ENCODE peak calls at places on chromosomes 1 and 21, in nine cellular contexts. One of them, this sample, is unnamed.

GRCh38 chr1:3556336-3556735 is 55.0 kb downstream of the MEGF6 start:
- DNase-seq in stimulated activated CD8-positive, alpha-beta memory T cell treated with anti-CD3 and anti-CD28 coated beads, Interleukin-2, amount 100 ng/mL, for 48 hours: no peak
- DNase-seq in neural crest cell: no peak
- DNase-seq in upper lobe of right lung: no peak
- DNase-seq in head of caudate nucleus: peak; percentile 38
- DNase-seq in coronary artery: no peak
- DNase-seq in stimulated activated naive CD8-positive, alpha-beta T cell treated with anti-CD3 and anti-CD28 coated beads, Interleukin-15, Interleukin-2, amounts not matched to agents 100 U/mL and 50 U/mL, for 24 hours: no peak
- DNase-seq in HT1080: no peak
- DNase-seq in lung: no peak
- DNase-seq in this sample: no peak

GRCh38 chr1:73943270-73943669 is 254.7 kb downstream of the LRRIQ3 start:
- DNase-seq in stimulated activated CD8-positive, alpha-beta memory T cell treated with anti-CD3 and anti-CD28 coated beads, Interleukin-2, amount 100 ng/mL, for 48 hours: no peak
- DNase-seq in neural crest cell: no peak
- DNase-seq in upper lobe of right lung: no peak
- DNase-seq in head of caudate nucleus: no peak
- DNase-seq in coronary artery: no peak
- DNase-seq in stimulated activated naive CD8-positive, alpha-beta T cell treated with anti-CD3 and anti-CD28 coated beads, Interleukin-15, Interleukin-2, amounts not matched to agents 100 U/mL and 50 U/mL, for 24 hours: no peak
- DNase-seq in HT1080: no peak
- DNase-seq in lung: no peak
- DNase-seq in this sample: no peak

GRCh38 chr1:56336972-56337371 is 242.4 kb downstream of the PLPP3 start:
- DNase-seq in stimulated activated CD8-positive, alpha-beta memory T cell treated with anti-CD3 and anti-CD28 coated beads, Interleukin-2, amount 100 ng/mL, for 48 hours: no peak
- DNase-seq in neural crest cell: no peak
- DNase-seq in upper lobe of right lung: no peak
- DNase-seq in head of caudate nucleus: no peak
- DNase-seq in coronary artery: no peak
- DNase-seq in stimulated activated naive CD8-positive, alpha-beta T cell treated with anti-CD3 and anti-CD28 coated beads, Interleukin-15, Interleukin-2, amounts not matched to agents 100 U/mL and 50 U/mL, for 24 hours: no peak
- DNase-seq in HT1080: no peak
- DNase-seq in lung: no peak
- DNase-seq in this sample: no peak

GRCh38 chr1:167634435-167634834 is 4.4 kb downstream of the RCSD1 start:
- DNase-seq in stimulated activated CD8-positive, alpha-beta memory T cell treated with anti-CD3 and anti-CD28 coated beads, Interleukin-2, amount 100 ng/mL, for 48 hours: no peak
- DNase-seq in neural crest cell: no peak
- DNase-seq in upper lobe of right lung: no peak
- DNase-seq in head of caudate nucleus: no peak
- DNase-seq in coronary artery: no peak
- DNase-seq in stimulated activated naive CD8-positive, alpha-beta T cell treated with anti-CD3 and anti-CD28 coated beads, Interleukin-15, Interleukin-2, amounts not matched to agents 100 U/mL and 50 U/mL, for 24 hours: no peak
- DNase-seq in HT1080: no peak
- DNase-seq in lung: no peak
- DNase-seq in this sample: no peak

GRCh38 chr1:31871703-31872102 is 55.9 kb upstream of the SPOCD1 start:
- DNase-seq in stimulated activated CD8-positive, alpha-beta memory T cell treated with anti-CD3 and anti-CD28 coated beads, Interleukin-2, amount 100 ng/mL, for 48 hours: no peak
- DNase-seq in neural crest cell: no peak
- DNase-seq in upper lobe of right lung: no peak
- DNase-seq in head of caudate nucleus: no peak
- DNase-seq in coronary artery: no peak
- DNase-seq in stimulated activated naive CD8-positive, alpha-beta T cell treated with anti-CD3 and anti-CD28 coated beads, Interleukin-15, Interleukin-2, amounts not matched to agents 100 U/mL and 50 U/mL, for 24 hours: no peak
- DNase-seq in HT1080: no peak
- DNase-seq in lung: no peak
- DNase-seq in this sample: no peak

GRCh38 chr21:43984905-43985689 is 27.0 kb upstream of the TRAPPC10 start:
- DNase-seq in stimulated activated CD8-positive, alpha-beta memory T cell treated with anti-CD3 and anti-CD28 coated beads, Interleukin-2, amount 100 ng/mL, for 48 hours: no peak
- DNase-seq in neural crest cell: no peak
- DNase-seq in upper lobe of right lung: no peak
- DNase-seq in head of caudate nucleus: no peak
- DNase-seq in coronary artery: no peak
- DNase-seq in stimulated activated naive CD8-positive, alpha-beta T cell treated with anti-CD3 and anti-CD28 coated beads, Interleukin-15, Interleukin-2, amounts not matched to agents 100 U/mL and 50 U/mL, for 24 hours: no peak
- DNase-seq in HT1080: no peak
- DNase-seq in lung: no peak
- DNase-seq in this sample: no peak

GRCh38 chr1:234154320-234155251 is 218.7 kb upstream of the COA6 start:
- DNase-seq in stimulated activated CD8-positive, alpha-beta memory T cell treated with anti-CD3 and anti-CD28 coated beads, Interleukin-2, amount 100 ng/mL, for 48 hours: no peak
- DNase-seq in neural crest cell: peak; percentile 14
- DNase-seq in upper lobe of right lung: no peak
- DNase-seq in head of caudate nucleus: no peak
- DNase-seq in coronary artery: no peak
- DNase-seq in stimulated activated naive CD8-positive, alpha-beta T cell treated with anti-CD3 and anti-CD28 coated beads, Interleukin-15, Interleukin-2, amounts not matched to agents 100 U/mL and 50 U/mL, for 24 hours: no peak
- DNase-seq in HT1080: peak; percentile 73
- DNase-seq in lung: no peak
- DNase-seq in this sample: peak; percentile 58

GRCh38 chr1:179077396-179077795 is 4.5 kb upstream of the TOR3A start:
- DNase-seq in stimulated activated CD8-positive, alpha-beta memory T cell treated with anti-CD3 and anti-CD28 coated beads, Interleukin-2, amount 100 ng/mL, for 48 hours: no peak
- DNase-seq in neural crest cell: no peak
- DNase-seq in upper lobe of right lung: no peak
- DNase-seq in head of caudate nucleus: no peak
- DNase-seq in coronary artery: no peak
- DNase-seq in stimulated activated naive CD8-positive, alpha-beta T cell treated with anti-CD3 and anti-CD28 coated beads, Interleukin-15, Interleukin-2, amounts not matched to agents 100 U/mL and 50 U/mL, for 24 hours: no peak
- DNase-seq in HT1080: no peak
- DNase-seq in lung: no peak
- DNase-seq in this sample: no peak

GRCh38 chr1:24773618-24774017 is 28.4 kb downstream of the CLIC4 start:
- DNase-seq in stimulated activated CD8-positive, alpha-beta memory T cell treated with anti-CD3 and anti-CD28 coated beads, Interleukin-2, amount 100 ng/mL, for 48 hours: no peak
- DNase-seq in neural crest cell: no peak
- DNase-seq in upper lobe of right lung: no peak
- DNase-seq in head of caudate nucleus: no peak
- DNase-seq in coronary artery: no peak
- DNase-seq in stimulated activated naive CD8-positive, alpha-beta T cell treated with anti-CD3 and anti-CD28 coated beads, Interleukin-15, Interleukin-2, amounts not matched to agents 100 U/mL and 50 U/mL, for 24 hours: no peak
- DNase-seq in HT1080: no peak
- DNase-seq in lung: no peak
- DNase-seq in this sample: no peak

GRCh38 chr1:156284112-156284511 is at the start of gene TMEM79:
- DNase-seq in stimulated activated CD8-positive, alpha-beta memory T cell treated with anti-CD3 and anti-CD28 coated beads, Interleukin-2, amount 100 ng/mL, for 48 hours: no peak
- DNase-seq in neural crest cell: no peak
- DNase-seq in upper lobe of right lung: no peak
- DNase-seq in head of caudate nucleus: no peak
- DNase-seq in coronary artery: no peak
- DNase-seq in stimulated activated naive CD8-positive, alpha-beta T cell treated with anti-CD3 and anti-CD28 coated beads, Interleukin-15, Interleukin-2, amounts not matched to agents 100 U/mL and 50 U/mL, for 24 hours: no peak
- DNase-seq in HT1080: no peak
- DNase-seq in lung: no peak
- DNase-seq in this sample: no peak

GRCh38 chr1:125085720-125086591 is 3901.2 kb downstream of the SRGAP2C start:
- DNase-seq in stimulated activated CD8-positive, alpha-beta memory T cell treated with anti-CD3 and anti-CD28 coated beads, Interleukin-2, amount 100 ng/mL, for 48 hours: no peak
- DNase-seq in neural crest cell: no peak
- DNase-seq in upper lobe of right lung: no peak
- DNase-seq in head of caudate nucleus: no peak
- DNase-seq in coronary artery: no peak
- DNase-seq in stimulated activated naive CD8-positive, alpha-beta T cell treated with anti-CD3 and anti-CD28 coated beads, Interleukin-15, Interleukin-2, amounts not matched to agents 100 U/mL and 50 U/mL, for 24 hours: no peak
- DNase-seq in HT1080: no peak
- DNase-seq in lung: no peak
- DNase-seq in this sample: no peak

GRCh38 chr1:227437495-227438008 is 119.3 kb upstream of the CDC42BPA start:
- DNase-seq in stimulated activated CD8-positive, alpha-beta memory T cell treated with anti-CD3 and anti-CD28 coated beads, Interleukin-2, amount 100 ng/mL, for 48 hours: no peak
- DNase-seq in neural crest cell: no peak
- DNase-seq in upper lobe of right lung: no peak
- DNase-seq in head of caudate nucleus: no peak
- DNase-seq in coronary artery: no peak
- DNase-seq in stimulated activated naive CD8-positive, alpha-beta T cell treated with anti-CD3 and anti-CD28 coated beads, Interleukin-15, Interleukin-2, amounts not matched to agents 100 U/mL and 50 U/mL, for 24 hours: no peak
- DNase-seq in HT1080: peak; percentile 70
- DNase-seq in lung: no peak
- DNase-seq in this sample: peak; percentile 71

GRCh38 chr1:1547011-1547410 is 6.6 kb upstream of the TMEM240 start:
- DNase-seq in stimulated activated CD8-positive, alpha-beta memory T cell treated with anti-CD3 and anti-CD28 coated beads, Interleukin-2, amount 100 ng/mL, for 48 hours: no peak
- DNase-seq in neural crest cell: no peak
- DNase-seq in upper lobe of right lung: no peak
- DNase-seq in head of caudate nucleus: no peak
- DNase-seq in coronary artery: no peak
- DNase-seq in stimulated activated naive CD8-positive, alpha-beta T cell treated with anti-CD3 and anti-CD28 coated beads, Interleukin-15, Interleukin-2, amounts not matched to agents 100 U/mL and 50 U/mL, for 24 hours: no peak
- DNase-seq in HT1080: no peak
- DNase-seq in lung: no peak
- DNase-seq in this sample: no peak

GRCh38 chr1:232780354-232780753 is 24.9 kb upstream of the MAP10 start:
- DNase-seq in stimulated activated CD8-positive, alpha-beta memory T cell treated with anti-CD3 and anti-CD28 coated beads, Interleukin-2, amount 100 ng/mL, for 48 hours: no peak
- DNase-seq in neural crest cell: no peak
- DNase-seq in upper lobe of right lung: no peak
- DNase-seq in head of caudate nucleus: no peak
- DNase-seq in coronary artery: no peak
- DNase-seq in stimulated activated naive CD8-positive, alpha-beta T cell treated with anti-CD3 and anti-CD28 coated beads, Interleukin-15, Interleukin-2, amounts not matched to agents 100 U/mL and 50 U/mL, for 24 hours: no peak
- DNase-seq in HT1080: no peak
- DNase-seq in lung: no peak
- DNase-seq in this sample: no peak

GRCh38 chr1:151581946-151582345 is 29.9 kb upstream of the SNX27 start:
- DNase-seq in stimulated activated CD8-positive, alpha-beta memory T cell treated with anti-CD3 and anti-CD28 coated beads, Interleukin-2, amount 100 ng/mL, for 48 hours: no peak
- DNase-seq in neural crest cell: no peak
- DNase-seq in upper lobe of right lung: no peak
- DNase-seq in head of caudate nucleus: no peak
- DNase-seq in coronary artery: no peak
- DNase-seq in stimulated activated naive CD8-positive, alpha-beta T cell treated with anti-CD3 and anti-CD28 coated beads, Interleukin-15, Interleukin-2, amounts not matched to agents 100 U/mL and 50 U/mL, for 24 hours: no peak
- DNase-seq in HT1080: no peak
- DNase-seq in lung: no peak
- DNase-seq in this sample: no peak

GRCh38 chr1:224211262-224211962 is 28.4 kb downstream of the DEGS1 start:
- DNase-seq in stimulated activated CD8-positive, alpha-beta memory T cell treated with anti-CD3 and anti-CD28 coated beads, Interleukin-2, amount 100 ng/mL, for 48 hours: no peak
- DNase-seq in neural crest cell: no peak
- DNase-seq in upper lobe of right lung: no peak
- DNase-seq in head of caudate nucleus: no peak
- DNase-seq in coronary artery: no peak
- DNase-seq in stimulated activated naive CD8-positive, alpha-beta T cell treated with anti-CD3 and anti-CD28 coated beads, Interleukin-15, Interleukin-2, amounts not matched to agents 100 U/mL and 50 U/mL, for 24 hours: no peak
- DNase-seq in HT1080: peak; percentile 41
- DNase-seq in lung: no peak
- DNase-seq in this sample: peak; percentile 38

GRCh38 chr1:53899206-53899628 is 5.2 kb downstream of the DIO1 start:
- DNase-seq in stimulated activated CD8-positive, alpha-beta memory T cell treated with anti-CD3 and anti-CD28 coated beads, Interleukin-2, amount 100 ng/mL, for 48 hours: no peak
- DNase-seq in neural crest cell: no peak
- DNase-seq in upper lobe of right lung: no peak
- DNase-seq in head of caudate nucleus: no peak
- DNase-seq in coronary artery: no peak
- DNase-seq in stimulated activated naive CD8-positive, alpha-beta T cell treated with anti-CD3 and anti-CD28 coated beads, Interleukin-15, Interleukin-2, amounts not matched to agents 100 U/mL and 50 U/mL, for 24 hours: no peak
- DNase-seq in HT1080: no peak
- DNase-seq in lung: no peak
- DNase-seq in this sample: no peak

GRCh38 chr1:153882296-153882912 is 40.4 kb downstream of the GATAD2B start:
- DNase-seq in stimulated activated CD8-positive, alpha-beta memory T cell treated with anti-CD3 and anti-CD28 coated beads, Interleukin-2, amount 100 ng/mL, for 48 hours: no peak
- DNase-seq in neural crest cell: no peak
- DNase-seq in upper lobe of right lung: no peak
- DNase-seq in head of caudate nucleus: no peak
- DNase-seq in coronary artery: no peak
- DNase-seq in stimulated activated naive CD8-positive, alpha-beta T cell treated with anti-CD3 and anti-CD28 coated beads, Interleukin-15, Interleukin-2, amounts not matched to agents 100 U/mL and 50 U/mL, for 24 hours: no peak
- DNase-seq in HT1080: no peak
- DNase-seq in lung: no peak
- DNase-seq in this sample: no peak

GRCh38 chr1:171420810-171421209 is 64.5 kb upstream of the PRRC2C start:
- DNase-seq in stimulated activated CD8-positive, alpha-beta memory T cell treated with anti-CD3 and anti-CD28 coated beads, Interleukin-2, amount 100 ng/mL, for 48 hours: no peak
- DNase-seq in neural crest cell: no peak
- DNase-seq in upper lobe of right lung: no peak
- DNase-seq in head of caudate nucleus: no peak
- DNase-seq in coronary artery: no peak
- DNase-seq in stimulated activated naive CD8-positive, alpha-beta T cell treated with anti-CD3 and anti-CD28 coated beads, Interleukin-15, Interleukin-2, amounts not matched to agents 100 U/mL and 50 U/mL, for 24 hours: no peak
- DNase-seq in HT1080: no peak
- DNase-seq in lung: no peak
- DNase-seq in this sample: no peak

GRCh38 chr1:220271706-220272046 is 577 bp downstream of the RAB3GAP2 start:
- DNase-seq in stimulated activated CD8-positive, alpha-beta memory T cell treated with anti-CD3 and anti-CD28 coated beads, Interleukin-2, amount 100 ng/mL, for 48 hours: no peak
- DNase-seq in neural crest cell: no peak
- DNase-seq in upper lobe of right lung: no peak
- DNase-seq in head of caudate nucleus: no peak
- DNase-seq in coronary artery: no peak
- DNase-seq in stimulated activated naive CD8-positive, alpha-beta T cell treated with anti-CD3 and anti-CD28 coated beads, Interleukin-15, Interleukin-2, amounts not matched to agents 100 U/mL and 50 U/mL, for 24 hours: peak; percentile 21
- DNase-seq in HT1080: peak; percentile 5
- DNase-seq in lung: no peak
- DNase-seq in this sample: peak; percentile 33

GRCh38 chr21:43021191-43021590 is 46.8 kb downstream of the PKNOX1 start:
- DNase-seq in stimulated activated CD8-positive, alpha-beta memory T cell treated with anti-CD3 and anti-CD28 coated beads, Interleukin-2, amount 100 ng/mL, for 48 hours: no peak
- DNase-seq in neural crest cell: no peak
- DNase-seq in upper lobe of right lung: peak; percentile 31
- DNase-seq in head of caudate nucleus: no peak
- DNase-seq in coronary artery: no peak
- DNase-seq in stimulated activated naive CD8-positive, alpha-beta T cell treated with anti-CD3 and anti-CD28 coated beads, Interleukin-15, Interleukin-2, amounts not matched to agents 100 U/mL and 50 U/mL, for 24 hours: no peak
- DNase-seq in HT1080: no peak
- DNase-seq in lung: no peak
- DNase-seq in this sample: no peak

GRCh38 chr1:41322835-41323234 is 38.4 kb upstream of the FOXO6 start:
- DNase-seq in stimulated activated CD8-positive, alpha-beta memory T cell treated with anti-CD3 and anti-CD28 coated beads, Interleukin-2, amount 100 ng/mL, for 48 hours: no peak
- DNase-seq in neural crest cell: no peak
- DNase-seq in upper lobe of right lung: no peak
- DNase-seq in head of caudate nucleus: peak; percentile 45
- DNase-seq in coronary artery: no peak
- DNase-seq in stimulated activated naive CD8-positive, alpha-beta T cell treated with anti-CD3 and anti-CD28 coated beads, Interleukin-15, Interleukin-2, amounts not matched to agents 100 U/mL and 50 U/mL, for 24 hours: peak; percentile 49
- DNase-seq in HT1080: peak; percentile 61
- DNase-seq in lung: peak; percentile 25
- DNase-seq in this sample: no peak

GRCh38 chr1:8782955-8783354 is 34.5 kb downstream of the RERE start:
- DNase-seq in stimulated activated CD8-positive, alpha-beta memory T cell treated with anti-CD3 and anti-CD28 coated beads, Interleukin-2, amount 100 ng/mL, for 48 hours: no peak
- DNase-seq in neural crest cell: no peak
- DNase-seq in upper lobe of right lung: no peak
- DNase-seq in head of caudate nucleus: no peak
- DNase-seq in coronary artery: no peak
- DNase-seq in stimulated activated naive CD8-positive, alpha-beta T cell treated with anti-CD3 and anti-CD28 coated beads, Interleukin-15, Interleukin-2, amounts not matched to agents 100 U/mL and 50 U/mL, for 24 hours: no peak
- DNase-seq in HT1080: no peak
- DNase-seq in lung: no peak
- DNase-seq in this sample: no peak

GRCh38 chr1:234262754-234263105 is 110.5 kb upstream of the COA6 start:
- DNase-seq in stimulated activated CD8-positive, alpha-beta memory T cell treated with anti-CD3 and anti-CD28 coated beads, Interleukin-2, amount 100 ng/mL, for 48 hours: no peak
- DNase-seq in neural crest cell: no peak
- DNase-seq in upper lobe of right lung: no peak
- DNase-seq in head of caudate nucleus: no peak
- DNase-seq in coronary artery: no peak
- DNase-seq in stimulated activated naive CD8-positive, alpha-beta T cell treated with anti-CD3 and anti-CD28 coated beads, Interleukin-15, Interleukin-2, amounts not matched to agents 100 U/mL and 50 U/mL, for 24 hours: no peak
- DNase-seq in HT1080: no peak
- DNase-seq in lung: no peak
- DNase-seq in this sample: no peak

GRCh38 chr1:152461544-152461943 is 47.5 kb upstream of the CRNN start:
- DNase-seq in stimulated activated CD8-positive, alpha-beta memory T cell treated with anti-CD3 and anti-CD28 coated beads, Interleukin-2, amount 100 ng/mL, for 48 hours: peak; percentile 11
- DNase-seq in neural crest cell: no peak
- DNase-seq in upper lobe of right lung: no peak
- DNase-seq in head of caudate nucleus: no peak
- DNase-seq in coronary artery: no peak
- DNase-seq in stimulated activated naive CD8-positive, alpha-beta T cell treated with anti-CD3 and anti-CD28 coated beads, Interleukin-15, Interleukin-2, amounts not matched to agents 100 U/mL and 50 U/mL, for 24 hours: peak; percentile 68
- DNase-seq in HT1080: peak; percentile 46
- DNase-seq in lung: peak; percentile 51
- DNase-seq in this sample: peak; percentile 79

GRCh38 chr1:239893127-239893731 is 198.5 kb upstream of the FMN2 start:
- DNase-seq in stimulated activated CD8-positive, alpha-beta memory T cell treated with anti-CD3 and anti-CD28 coated beads, Interleukin-2, amount 100 ng/mL, for 48 hours: no peak
- DNase-seq in neural crest cell: no peak
- DNase-seq in upper lobe of right lung: no peak
- DNase-seq in head of caudate nucleus: no peak
- DNase-seq in coronary artery: no peak
- DNase-seq in stimulated activated naive CD8-positive, alpha-beta T cell treated with anti-CD3 and anti-CD28 coated beads, Interleukin-15, Interleukin-2, amounts not matched to agents 100 U/mL and 50 U/mL, for 24 hours: no peak
- DNase-seq in HT1080: no peak
- DNase-seq in lung: no peak
- DNase-seq in this sample: no peak

GRCh38 chr1:214551436-214552173 is at the start of gene PTPN14:
- DNase-seq in stimulated activated CD8-positive, alpha-beta memory T cell treated with anti-CD3 and anti-CD28 coated beads, Interleukin-2, amount 100 ng/mL, for 48 hours: no peak
- DNase-seq in neural crest cell: peak; percentile 75
- DNase-seq in upper lobe of right lung: peak; percentile 93
- DNase-seq in head of caudate nucleus: peak; percentile 67
- DNase-seq in coronary artery: peak; percentile 94
- DNase-seq in stimulated activated naive CD8-positive, alpha-beta T cell treated with anti-CD3 and anti-CD28 coated beads, Interleukin-15, Interleukin-2, amounts not matched to agents 100 U/mL and 50 U/mL, for 24 hours: peak; percentile 23
- DNase-seq in HT1080: peak; percentile 91
- DNase-seq in lung: peak; percentile 86
- DNase-seq in this sample: peak; percentile 87

GRCh38 chr1:10415211-10415930 is 14.9 kb upstream of the CENPS start:
- DNase-seq in stimulated activated CD8-positive, alpha-beta memory T cell treated with anti-CD3 and anti-CD28 coated beads, Interleukin-2, amount 100 ng/mL, for 48 hours: no peak
- DNase-seq in neural crest cell: no peak
- DNase-seq in upper lobe of right lung: no peak
- DNase-seq in head of caudate nucleus: no peak
- DNase-seq in coronary artery: no peak
- DNase-seq in stimulated activated naive CD8-positive, alpha-beta T cell treated with anti-CD3 and anti-CD28 coated beads, Interleukin-15, Interleukin-2, amounts not matched to agents 100 U/mL and 50 U/mL, for 24 hours: no peak
- DNase-seq in HT1080: peak; percentile 64
- DNase-seq in lung: peak; percentile 44
- DNase-seq in this sample: no peak

GRCh38 chr1:2858676-2859075 is 57.2 kb upstream of the TTC34 start:
- DNase-seq in stimulated activated CD8-positive, alpha-beta memory T cell treated with anti-CD3 and anti-CD28 coated beads, Interleukin-2, amount 100 ng/mL, for 48 hours: no peak
- DNase-seq in neural crest cell: no peak
- DNase-seq in upper lobe of right lung: no peak
- DNase-seq in head of caudate nucleus: no peak
- DNase-seq in coronary artery: no peak
- DNase-seq in stimulated activated naive CD8-positive, alpha-beta T cell treated with anti-CD3 and anti-CD28 coated beads, Interleukin-15, Interleukin-2, amounts not matched to agents 100 U/mL and 50 U/mL, for 24 hours: no peak
- DNase-seq in HT1080: no peak
- DNase-seq in lung: no peak
- DNase-seq in this sample: no peak

GRCh38 chr1:15696956-15697521 is 12.9 kb downstream of the PLEKHM2 start:
- DNase-seq in stimulated activated CD8-positive, alpha-beta memory T cell treated with anti-CD3 and anti-CD28 coated beads, Interleukin-2, amount 100 ng/mL, for 48 hours: no peak
- DNase-seq in neural crest cell: no peak
- DNase-seq in upper lobe of right lung: no peak
- DNase-seq in head of caudate nucleus: peak; percentile 34
- DNase-seq in coronary artery: no peak
- DNase-seq in stimulated activated naive CD8-positive, alpha-beta T cell treated with anti-CD3 and anti-CD28 coated beads, Interleukin-15, Interleukin-2, amounts not matched to agents 100 U/mL and 50 U/mL, for 24 hours: peak; percentile 35
- DNase-seq in HT1080: no peak
- DNase-seq in lung: no peak
- DNase-seq in this sample: no peak

GRCh38 chr1:236774926-236775325 is 20.2 kb upstream of the MTR start:
- DNase-seq in stimulated activated CD8-positive, alpha-beta memory T cell treated with anti-CD3 and anti-CD28 coated beads, Interleukin-2, amount 100 ng/mL, for 48 hours: no peak
- DNase-seq in neural crest cell: no peak
- DNase-seq in upper lobe of right lung: no peak
- DNase-seq in head of caudate nucleus: no peak
- DNase-seq in coronary artery: no peak
- DNase-seq in stimulated activated naive CD8-positive, alpha-beta T cell treated with anti-CD3 and anti-CD28 coated beads, Interleukin-15, Interleukin-2, amounts not matched to agents 100 U/mL and 50 U/mL, for 24 hours: no peak
- DNase-seq in HT1080: peak; percentile 20
- DNase-seq in lung: no peak
- DNase-seq in this sample: no peak